ENCODE peak calls at places on chromosomes 5 and 9, in five cellular contexts. B, L, E, Y and D are unnamed samples.
A peak's percentile ranks its signal among the peaks of the same experiment; 100 is the strongest.

GRCh38 chr9:20783057-20784038 is 99.3 kb downstream of the FOCAD start:
- DNase-seq in B (no peak), L (no peak), E (no peak), Y (no peak), D (peak; percentile 25)

GRCh38 chr5:65771266-65771665 is 49.3 kb downstream of the NLN start:
- DNase-seq in B (no peak), L (no peak), E (no peak), Y (no peak), D (no peak)

GRCh38 chr5:7047862-7048261 is 334.6 kb downstream of the TENT4A start:
- DNase-seq in B (no peak), L (peak; percentile 87), E (no peak), Y (no peak), D (no peak)

GRCh38 chr5:173268750-173269580 is 34.0 kb upstream of the NKX2-5 start:
- DNase-seq in B (peak; percentile 78), L (no peak), E (no peak), Y (no peak), D (no peak)

GRCh38 chr5:93746406-93747056 is 5.1 kb upstream of the POU5F2 start:
- DNase-seq in B (no peak), L (no peak), E (no peak), Y (peak; percentile 68), D (peak; percentile 58)

GRCh38 chr9:133713211-133713959 is 24.8 kb downstream of the SARDH start:
- DNase-seq in B (peak; percentile 30), L (no peak), E (no peak), Y (no peak), D (no peak)

GRCh38 chr5:161544350-161544765 is 2.2 kb downstream of the GABRB2 start:
- DNase-seq in B (peak; percentile 27), L (peak; percentile 4), E (no peak), Y (peak; percentile 54), D (peak; percentile 37)

GRCh38 chr5:141883948-141884318 is 5.7 kb upstream of the PCDH1 start:
- DNase-seq in B (no peak), L (no peak), E (no peak), Y (no peak), D (no peak)

GRCh38 chr5:82865625-82866024 is 211.6 kb downstream of the TMEM167A start:
- DNase-seq in B (no peak), L (no peak), E (no peak), Y (no peak), D (no peak)

GRCh38 chr9:38244971-38245370 is 147.5 kb upstream of the ALDH1B1 start:
- DNase-seq in B (no peak), L (no peak), E (no peak), Y (no peak), D (no peak)

GRCh38 chr5:80959768-80960442 is at the start of gene RASGRF2:
- DNase-seq in B (peak; percentile 35), L (peak; percentile 11), E (peak; percentile 50), Y (peak; percentile 50), D (peak; percentile 30)

GRCh38 chr5:140632366-140633080 is 452 bp downstream of the CD14 start:
- DNase-seq in B (peak; percentile 74), L (no peak), E (no peak), Y (peak; percentile 59), D (peak; percentile 48)

GRCh38 chr5:6705088-6705487 is 8.1 kb upstream of the TENT4A start:
- DNase-seq in B (no peak), L (no peak), E (no peak), Y (peak; percentile 38), D (no peak)

GRCh38 chr5:120457839-120458507 is 6.1 kb upstream of the PRR16 start:
- DNase-seq in B (peak; percentile 90), L (peak; percentile 39), E (no peak), Y (peak; percentile 53), D (peak; percentile 55)

GRCh38 chr5:142959683-142960308 is 189.6 kb downstream of the ARHGAP26 start:
- DNase-seq in B (no peak), L (no peak), E (no peak), Y (peak; percentile 45), D (no peak)

GRCh38 chr5:34494111-34494755 is 161.9 kb upstream of the RAI14 start:
- DNase-seq in B (no peak), L (no peak), E (no peak), Y (peak; percentile 90), D (peak; percentile 56)

GRCh38 chr5:179118756-179119414 is 58.7 kb downstream of the ZNF354C start:
- DNase-seq in B (no peak), L (no peak), E (no peak), Y (no peak), D (no peak)

GRCh38 chr9:126957687-126958053 is 43.1 kb downstream of the RALGPS1 start:
- DNase-seq in B (no peak), L (no peak), E (no peak), Y (peak; percentile 43), D (peak; percentile 80)

GRCh38 chr9:38387751-38388150 is 4.8 kb upstream of the ALDH1B1 start:
- DNase-seq in B (no peak), L (no peak), E (no peak), Y (no peak), D (no peak)

GRCh38 chr5:73328665-73329064 is 119.9 kb downstream of the FOXD1 start:
- DNase-seq in B (no peak), L (no peak), E (no peak), Y (no peak), D (no peak)

GRCh38 chr5:151703780-151704179 is 17.1 kb upstream of the SPARC start:
- DNase-seq in B (no peak), L (no peak), E (no peak), Y (no peak), D (peak; percentile 13)

GRCh38 chr5:79853676-79854418 is 137.2 kb downstream of the MTX3 start:
- DNase-seq in B (no peak), L (no peak), E (no peak), Y (no peak), D (peak; percentile 12)

GRCh38 chr5:178318382-178318781 is 85.8 kb upstream of the PHYKPL start:
- DNase-seq in B (no peak), L (no peak), E (no peak), Y (no peak), D (no peak)

GRCh38 chr9:86303316-86303975 is 21.1 kb upstream of the ISCA1 start:
- DNase-seq in B (no peak), L (no peak), E (no peak), Y (peak; percentile 78), D (peak; percentile 69)

GRCh38 chr9:93098236-93098946 is 2.4 kb downstream of the CARD19 start:
- DNase-seq in B (peak; percentile 90), L (no peak), E (peak; percentile 36), Y (peak; percentile 98), D (peak; percentile 96)

GRCh38 chr5:91224969-91225368 is 158.1 kb downstream of the ARRDC3 start:
- DNase-seq in B (no peak), L (peak; percentile 4), E (no peak), Y (no peak), D (no peak)